ENCODE peak calls at places on chromosomes 1 and 21, in nine cellular contexts. V is stimulated activated CD4-positive, alpha-beta T cell treated with anti-CD3 and anti-CD28 coated beads, Interleukin-1b, Interleukin-23, amount 100 ng/mL, for 4 hours; P is brain microvascular endothelial cell; U is lower leg skin; L is GM13976; D is WTC11; R is ACHN; H is colonic mucosa; S is activated CD4-positive, alpha-beta T cell treated with anti-CD3 and anti-CD28 coated beads, Interleukin-2, amount 50 U/mL, for 1 hour. O is an unnamed sample.

GRCh38 chr1:208201241-208201640 is 42.9 kb downstream of the PLXNA2 start:
- DNase-seq in U (no peak), H (peak; percentile 86), S (no peak), D (no peak), R (peak; percentile 92), P (peak; percentile 98), L (no peak), V (no peak), O (no peak)

GRCh38 chr1:205538211-205538840 is 33.9 kb downstream of the CDK18 start:
- DNase-seq in P (no peak), L (no peak), H (peak; percentile 11), R (no peak), V (no peak), D (no peak), U (peak; percentile 74), S (no peak), O (no peak)

GRCh38 chr1:9721606-9722377 is 70.3 kb downstream of the PIK3CD start:
- DNase-seq in R (peak; percentile 27), P (peak; percentile 20), V (peak; percentile 70), S (peak; percentile 82), D (peak; percentile 93), L (peak; percentile 62), H (peak; percentile 48), U (no peak), O (peak; percentile 66)

GRCh38 chr1:78601068-78601467 is 19.2 kb upstream of the IFI44L start:
- DNase-seq in S (no peak), U (no peak), H (no peak), L (no peak), P (no peak), V (no peak), R (no peak), D (no peak), O (no peak)

GRCh38 chr21:41220208-41220733 is 52.3 kb downstream of the BACE2 start:
- DNase-seq in R (no peak), P (no peak), S (no peak), U (no peak), L (no peak), V (no peak), H (no peak), D (no peak), O (no peak)

GRCh38 chr1:203151362-203152157 is 24.0 kb downstream of the ADORA1 start:
- DNase-seq in D (no peak), S (no peak), P (no peak), H (no peak), V (no peak), R (peak; percentile 96), L (no peak), U (no peak), O (no peak)

GRCh38 chr1:162485236-162485635 is 12.4 kb upstream of the UHMK1 start:
- DNase-seq in R (no peak), L (no peak), U (no peak), S (no peak), P (no peak), V (no peak), D (no peak), H (no peak), O (no peak)

GRCh38 chr21:46078322-46078981 is 19.5 kb upstream of the COL6A2 start:
- DNase-seq in S (no peak), D (no peak), P (no peak), H (no peak), U (peak; percentile 85), V (no peak), R (no peak), L (no peak), O (no peak)

GRCh38 chr21:42769183-42769819 is 110.0 kb downstream of the WDR4 start:
- DNase-seq in D (no peak), S (no peak), R (no peak), H (no peak), V (no peak), L (no peak), P (no peak), U (no peak), O (no peak)

GRCh38 chr21:32367158-32367557 is 25.7 kb downstream of the URB1 start:
- DNase-seq in P (no peak), R (no peak), U (no peak), V (no peak), L (no peak), S (no peak), H (no peak), D (no peak), O (no peak)

GRCh38 chr21:42397291-42398129 is 1.7 kb upstream of the TMPRSS3 start:
- DNase-seq in D (no peak), H (no peak), L (no peak), U (no peak), S (no peak), V (no peak), P (no peak), R (no peak), O (no peak)

GRCh38 chr1:97565886-97566285 is 354.9 kb downstream of the DPYD start:
- DNase-seq in P (no peak), H (no peak), R (no peak), L (no peak), S (no peak), U (no peak), V (no peak), D (no peak), O (no peak)

GRCh38 chr21:37452222-37452621 is 85.6 kb downstream of the DYRK1A start:
- DNase-seq in U (no peak), L (no peak), P (peak; percentile 87), V (no peak), R (peak; percentile 87), D (no peak), H (no peak), S (no peak), O (no peak)

GRCh38 chr1:9242338-9242969 is 7.9 kb downstream of the H6PD start:
- DNase-seq in R (no peak), P (no peak), V (no peak), U (peak; percentile 95), H (peak; percentile 63), S (no peak), L (no peak), D (no peak), O (no peak)

GRCh38 chr1:24855474-24855873 is 74.6 kb downstream of the RUNX3 start:
- DNase-seq in R (no peak), D (no peak), V (no peak), L (peak; percentile 17), H (no peak), U (no peak), S (no peak), P (no peak), O (no peak)

GRCh38 chr1:221824025-221824424 is 82.1 kb upstream of the DUSP10 start:
- DNase-seq in D (no peak), S (no peak), H (no peak), V (no peak), P (peak; percentile 67), L (no peak), R (no peak), U (no peak), O (no peak)

GRCh38 chr1:17688217-17688810 is 66.8 kb upstream of the ACTL8 start:
- DNase-seq in V (no peak), S (no peak), P (no peak), U (no peak), L (no peak), R (no peak), D (no peak), H (no peak), O (no peak)

GRCh38 chr1:222372221-222372620 is 175.7 kb downstream of the HHIPL2 start:
- DNase-seq in V (no peak), P (no peak), S (no peak), R (no peak), L (no peak), U (no peak), D (no peak), H (no peak), O (no peak)

GRCh38 chr1:109112056-109112651 is 1.8 kb upstream of the ELAPOR1 start:
- DNase-seq in S (no peak), L (peak; percentile 46), V (no peak), D (no peak), R (peak; percentile 53), U (no peak), H (no peak), P (no peak), O (no peak)

GRCh38 chr1:186435336-186435735 is 25.6 kb downstream of the PDC start:
- DNase-seq in P (peak; percentile 11), R (no peak), V (no peak), H (no peak), S (no peak), L (no peak), U (no peak), D (no peak), O (no peak)

GRCh38 chr1:150160964-150161626 is 11.4 kb downstream of the PLEKHO1 start:
- DNase-seq in U (no peak), V (no peak), H (no peak), R (no peak), P (no peak), D (no peak), S (no peak), L (no peak), O (no peak)

GRCh38 chr1:30982937-30983336 is 74.4 kb upstream of the SDC3 start:
- DNase-seq in H (no peak), V (no peak), P (no peak), U (no peak), L (peak; percentile 30), S (no peak), D (no peak), R (no peak), O (no peak)

GRCh38 chr1:211920141-211920572 is 89.6 kb upstream of the LPGAT1 start:
- DNase-seq in H (peak; percentile 60), V (no peak), L (no peak), S (no peak), U (no peak), D (no peak), R (no peak), P (peak; percentile 82), O (no peak)

GRCh38 chr1:156291226-156292061 is 4.0 kb downstream of the GLMP start:
- DNase-seq in P (peak; percentile 90), H (peak; percentile 94), S (peak; percentile 19), R (peak; percentile 87), V (no peak), L (peak; percentile 83), D (peak; percentile 94), U (peak; percentile 97), O (no peak)

GRCh38 chr1:150474869-150475268 is 12.3 kb upstream of the TARS2 start:
- DNase-seq in V (no peak), P (no peak), H (no peak), R (no peak), L (no peak), S (no peak), U (no peak), D (no peak), O (no peak)

O was measured in activated T-helper 9 cell treated with anti-CD3 and anti-CD28 coated beads, Interleukin-2, amount 50 U/mL, for 16 hours.